ENCODE peak calls at places on chromosomes 6 and 20, in seven cellular contexts. Q, H, E, S, A, N and F are unnamed samples.

GRCh38 chr6:144378437-144378836 is 93.3 kb downstream of the UTRN start:
- DNase-seq in Q (no peak), A (no peak), N (no peak), H (no peak), E (no peak), S (no peak), F (no peak)

GRCh38 chr6:21144928-21145327 is 448.6 kb upstream of the SOX4 start:
- DNase-seq in S (no peak), A (no peak), H (no peak), N (no peak), E (no peak), Q (no peak), F (no peak)

GRCh38 chr20:63082308-63082938 is 75.7 kb upstream of the BHLHE23 start:
- DNase-seq in E (peak), A (no peak), Q (no peak), H (no peak), N (peak), S (no peak), F (peak)

GRCh38 chr6:4336084-4336483 is 200.7 kb upstream of the ECI2 start:
- DNase-seq in E (no peak), A (no peak), Q (no peak), S (no peak), H (no peak), N (no peak), F (no peak)

GRCh38 chr6:117399924-117400323 is 25.8 kb downstream of the ROS1 start:
- DNase-seq in A (no peak), S (no peak), E (no peak), H (no peak), N (no peak), Q (no peak), F (no peak)

GRCh38 chr20:12627485-12627884 is 381.3 kb upstream of the SPTLC3 start:
- DNase-seq in Q (no peak), E (no peak), N (no peak), H (no peak), S (no peak), A (no peak), F (no peak)

GRCh38 chr6:31806470-31807272 is at the start of gene LSM2:
- DNase-seq in E (peak), H (peak), A (peak), N (peak), S (peak), Q (peak), F (peak)

GRCh38 chr6:100796049-100796823 is 84.9 kb downstream of the ASCC3 start:
- DNase-seq in N (no peak), E (no peak), S (no peak), Q (no peak), A (no peak), H (no peak), F (no peak)

GRCh38 chr20:50320005-50320909 is 129.6 kb downstream of the CEBPB start:
- DNase-seq in N (no peak), S (no peak), H (no peak), E (no peak), Q (no peak), A (no peak), F (no peak)

GRCh38 chr6:37242429-37243052 is 15.0 kb upstream of the TBC1D22B start:
- DNase-seq in E (no peak), A (no peak), H (no peak), S (no peak), N (no peak), Q (no peak), F (no peak)

GRCh38 chr6:100176951-100177710 is 183.1 kb upstream of the MCHR2 start:
- DNase-seq in S (no peak), H (no peak), N (no peak), E (no peak), A (no peak), Q (no peak), F (no peak)

GRCh38 chr20:18805881-18806280 is 7.7 kb upstream of the SCP2D1 start:
- DNase-seq in Q (no peak), A (no peak), E (no peak), N (no peak), S (no peak), H (no peak), F (no peak)

GRCh38 chr20:50353289-50353961 is 156.8 kb upstream of the PTPN1 start:
- DNase-seq in S (no peak), A (no peak), N (no peak), E (no peak), H (no peak), Q (no peak), F (peak)

GRCh38 chr6:132812756-132813172 is 1.6 kb upstream of the RPS12 start:
- DNase-seq in A (no peak), Q (no peak), N (no peak), E (no peak), H (no peak), S (no peak), F (no peak)

GRCh38 chr6:127420558-127420957 is 38.6 kb downstream of the KIAA0408 start:
- DNase-seq in Q (peak), N (no peak), H (peak), S (peak), A (peak), E (peak), F (no peak)

GRCh38 chr6:19446570-19446969 is 390.6 kb upstream of the ID4 start:
- DNase-seq in H (no peak), N (no peak), A (no peak), E (no peak), S (no peak), Q (no peak), F (no peak)

GRCh38 chr6:140050232-140050995 is 676.0 kb upstream of the CITED2 start:
- DNase-seq in Q (no peak), A (no peak), N (no peak), H (no peak), S (no peak), E (no peak), F (peak)

GRCh38 chr6:162385980-162386379 is 341.6 kb downstream of the PRKN start:
- DNase-seq in S (no peak), N (no peak), H (no peak), Q (no peak), A (no peak), E (no peak), F (no peak)

GRCh38 chr6:2857580-2858337 is 16.1 kb upstream of the SERPINB1 start:
- DNase-seq in Q (peak), S (peak), E (peak), H (no peak), N (no peak), A (no peak), F (peak)

GRCh38 chr20:59144831-59145196 is 18.8 kb upstream of the ZNF831 start:
- DNase-seq in S (no peak), A (no peak), N (no peak), Q (no peak), H (no peak), E (no peak), F (no peak)

GRCh38 chr6:161233986-161234620 is 39.8 kb downstream of the AGPAT4 start:
- DNase-seq in S (no peak), A (peak), N (no peak), Q (no peak), E (no peak), H (no peak), F (peak)

GRCh38 chr6:113875470-113875869 is 18.3 kb downstream of the MARCKS start:
- DNase-seq in N (no peak), S (no peak), H (no peak), Q (no peak), A (no peak), E (no peak), F (no peak)

GRCh38 chr6:165422192-165422591 is 112.8 kb upstream of the C6orf118 start:
- DNase-seq in N (no peak), Q (no peak), H (no peak), A (no peak), S (no peak), E (no peak), F (no peak)

GRCh38 chr6:16476861-16477260 is 238.5 kb downstream of the GMPR start:
- DNase-seq in S (no peak), A (no peak), Q (no peak), E (no peak), H (no peak), N (no peak), F (no peak)

GRCh38 chr20:38590682-38591483 is 9.9 kb downstream of the ADIG start:
- DNase-seq in S (no peak), N (no peak), H (no peak), A (no peak), Q (no peak), E (no peak), F (no peak)

GRCh38 chr6:127716425-127716930 is 139.5 kb downstream of the C6orf58 start:
- DNase-seq in N (no peak), S (no peak), E (no peak), A (no peak), H (no peak), Q (no peak), F (no peak)